ENCODE peak calls at places on chromosomes 11 and 22, in four cellular contexts. E, Q, A and D are unnamed samples.

GRCh38 chr11:61054513-61054912 is 47.8 kb upstream of the CD5 start:
- DNase-seq in E (no peak), Q (no peak), A (no peak), D (no peak)

GRCh38 chr11:5258543-5259262 is 4.1 kb upstream of the HBG2 start:
- DNase-seq in E (no peak), Q (no peak), A (no peak), D (no peak)

GRCh38 chr22:26585104-26585790 is 4.7 kb downstream of the TPST2 start:
- DNase-seq in E (no peak), Q (no peak), A (peak), D (peak)

GRCh38 chr22:42432020-42432596 is at the start of gene NFAM1:
- DNase-seq in E (no peak), Q (no peak), A (no peak), D (no peak)

GRCh38 chr11:130037058-130037457 is 32.6 kb upstream of the APLP2 start:
- DNase-seq in E (no peak), Q (no peak), A (peak), D (no peak)

GRCh38 chr11:45285931-45286632 is at the start of gene SYT13:
- DNase-seq in E (no peak), Q (no peak), A (peak), D (peak)

GRCh38 chr11:3866836-3867208 is 11.4 kb downstream of the STIM1 start:
- DNase-seq in E (no peak), Q (no peak), A (no peak), D (no peak)

GRCh38 chr11:21615871-21616270 is 577.0 kb upstream of the ANO5 start:
- DNase-seq in E (no peak), Q (no peak), A (no peak), D (no peak)

GRCh38 chr11:33699515-33700424 is 856 bp downstream of the C11orf91 start:
- DNase-seq in E (no peak), Q (no peak), A (no peak), D (peak)

GRCh38 chr22:19291218-19291579 is 320 bp downstream of the CLTCL1 start:
- DNase-seq in E (peak), Q (no peak), A (peak), D (peak)

GRCh38 chr11:58075781-58076180 is 45.0 kb downstream of the OR6Q1 start:
- DNase-seq in E (no peak), Q (no peak), A (peak), D (no peak)

GRCh38 chr22:46076651-46077339 is 73.5 kb upstream of the PPARA start:
- DNase-seq in E (no peak), Q (no peak), A (peak), D (no peak)

GRCh38 chr11:28697920-28698827 is 590.0 kb downstream of the METTL15 start:
- DNase-seq in E (no peak), Q (peak), A (peak), D (peak)

GRCh38 chr11:36030707-36031365 is 87.0 kb downstream of the LDLRAD3 start:
- DNase-seq in E (no peak), Q (no peak), A (no peak), D (no peak)

GRCh38 chr11:10725114-10725906 is 25.7 kb upstream of the CTR9 start:
- DNase-seq in E (no peak), Q (no peak), A (peak), D (no peak)

GRCh38 chr11:27485930-27486773 is 13.6 kb upstream of the LGR4 start:
- DNase-seq in E (peak), Q (peak), A (peak), D (peak)

GRCh38 chr11:1237128-1237580 is 14.3 kb downstream of the MUC5B start:
- DNase-seq in E (no peak), Q (no peak), A (no peak), D (no peak)

GRCh38 chr11:111435046-111435698 is 56.1 kb upstream of the POU2AF1 start:
- DNase-seq in E (no peak), Q (no peak), A (no peak), D (no peak)

GRCh38 chr22:42610211-42610610 is 4.5 kb downstream of the POLDIP3 start:
- DNase-seq in E (no peak), Q (no peak), A (no peak), D (no peak)

GRCh38 chr22:48287031-48287430 is 1524.6 kb downstream of the TBC1D22A start:
- DNase-seq in E (no peak), Q (no peak), A (no peak), D (no peak)

GRCh38 chr22:19523240-19524169 is 705 bp downstream of the CLDN5 start:
- DNase-seq in E (no peak), Q (no peak), A (peak), D (no peak)

GRCh38 chr11:117866526-117866925 is 9.9 kb downstream of the FXYD6 start:
- DNase-seq in E (no peak), Q (no peak), A (no peak), D (no peak)

GRCh38 chr11:75520688-75521087 is 5.1 kb downstream of the GDPD5 start:
- DNase-seq in E (no peak), Q (no peak), A (no peak), D (no peak)

GRCh38 chr11:109940816-109941215 is 152.4 kb upstream of the ZC3H12C start:
- DNase-seq in E (no peak), Q (no peak), A (peak), D (no peak)

GRCh38 chr22:44182591-44183588 is 2.2 kb downstream of the PARVG start:
- DNase-seq in E (peak), Q (peak), A (no peak), D (peak)

GRCh38 chr11:111483431-111483830 is 28.8 kb downstream of the BTG4 start:
- DNase-seq in E (no peak), Q (no peak), A (no peak), D (no peak)

GRCh38 chr11:69361466-69361865 is 67.5 kb downstream of the MYEOV start:
- DNase-seq in E (no peak), Q (no peak), A (no peak), D (no peak)

GRCh38 chr11:119803139-119803538 is 74.1 kb upstream of the NECTIN1 start:
- DNase-seq in E (no peak), Q (no peak), A (no peak), D (no peak)

GRCh38 chr11:6523253-6523652 is 26.2 kb downstream of the DNHD1 start:
- DNase-seq in E (no peak), Q (no peak), A (peak), D (no peak)

GRCh38 chr11:59285716-59286260 is 72.9 kb upstream of the OR5AN1 start:
- DNase-seq in E (no peak), Q (no peak), A (no peak), D (no peak)

GRCh38 chr11:65487467-65488272 is 11.2 kb upstream of the MALAT1 start:
- DNase-seq in E (no peak), Q (peak), A (peak), D (peak)

GRCh38 chr22:40009231-40009769 is 14.5 kb downstream of the FAM83F start:
- DNase-seq in E (no peak), Q (no peak), A (no peak), D (no peak)

GRCh38 chr22:25791556-25791955 is 49.6 kb downstream of the MYO18B start:
- DNase-seq in E (no peak), Q (no peak), A (no peak), D (no peak)

GRCh38 chr22:44484618-44485017 is 13.4 kb downstream of the RTL6 start:
- DNase-seq in E (no peak), Q (no peak), A (no peak), D (no peak)

GRCh38 chr22:38570841-38571364 is 920 bp upstream of the DMC1 start:
- DNase-seq in E (peak), Q (peak), A (peak), D (peak)